ENCODE peak calls at places on chromosomes 4 and X, in eight cellular contexts. J is left ventricle myocardium inferior, Z is cardiac muscle cell, P is thoracic aorta, G is upper lobe of left lung, S is upper lobe of right lung, O is OCI-LY7, A is fibroblast of lung. Y is an unnamed sample.

GRCh38 chr4:112183252-112183651 is 38.0 kb downstream of the FAM241A start:
- DNase-seq in O (no peak), G (no peak), S (no peak), Z (peak; percentile 71), P (no peak), J (no peak), A (peak; percentile 35), Y (no peak)

GRCh38 chr4:173191623-173192041 is 23.0 kb downstream of the GALNT7 start:
- DNase-seq in S (no peak), A (peak; percentile 32), J (no peak), G (no peak), P (no peak), O (no peak), Z (no peak), Y (no peak)

GRCh38 chrX:74351760-74352159 is 47.8 kb downstream of the ZCCHC13 start:
- DNase-seq in J (no peak), S (no peak), A (no peak), O (no peak), G (no peak), P (no peak), Z (peak; percentile 15), Y (no peak)

GRCh38 chrX:41184312-41184711 is 99.1 kb downstream of the USP9X start:
- DNase-seq in G (no peak), J (no peak), P (no peak), O (peak; percentile 28), S (no peak), Z (no peak), A (no peak), Y (no peak)

GRCh38 chr4:173448557-173448918 is 49.6 kb upstream of the SCRG1 start:
- DNase-seq in P (no peak), J (no peak), G (no peak), S (no peak), O (no peak), Z (no peak), A (peak; percentile 85), Y (no peak)

GRCh38 chr4:26885912-26886274 is 25.3 kb downstream of the STIM2 start:
- DNase-seq in O (peak; percentile 88), S (no peak), J (no peak), Z (no peak), A (no peak), G (peak; percentile 59), P (no peak), Y (no peak)

GRCh38 chrX:136656596-136656995 is 8.6 kb downstream of the CD40LG start:
- DNase-seq in Z (no peak), G (no peak), S (no peak), O (no peak), J (no peak), P (no peak), A (no peak), Y (no peak)

GRCh38 chr4:5278213-5278612 is 226.9 kb downstream of the STK32B start:
- DNase-seq in A (no peak), J (no peak), S (no peak), O (no peak), Z (no peak), G (no peak), P (no peak), Y (no peak)

GRCh38 chrX:34880656-34881055 is 61.9 kb upstream of the FAM47B start:
- DNase-seq in P (no peak), Z (peak; percentile 37), G (no peak), O (no peak), J (no peak), S (no peak), A (peak; percentile 37), Y (peak; percentile 54)

GRCh38 chr4:153611679-153612078 is 72.4 kb upstream of the TLR2 start:
- DNase-seq in G (no peak), A (peak; percentile 56), J (no peak), S (no peak), P (no peak), O (no peak), Z (peak; percentile 49), Y (no peak)

GRCh38 chr4:101282076-101282844 is 65.1 kb downstream of the PPP3CA start:
- DNase-seq in P (no peak), J (no peak), O (no peak), G (peak; percentile 34), S (no peak), A (no peak), Z (no peak), Y (no peak)

GRCh38 chrX:124433186-124433585 is 86.8 kb downstream of the SH2D1A start:
- DNase-seq in J (no peak), Z (no peak), O (no peak), S (no peak), G (no peak), A (no peak), P (no peak), Y (no peak)

GRCh38 chr4:87270144-87270543 is 49.7 kb upstream of the KLHL8 start:
- DNase-seq in S (no peak), J (no peak), A (peak; percentile 70), G (no peak), Z (peak; percentile 75), P (no peak), O (peak; percentile 5), Y (no peak)

GRCh38 chr4:7871356-7871755 is 68.3 kb downstream of the AFAP1 start:
- DNase-seq in J (no peak), O (no peak), P (no peak), A (no peak), G (no peak), Z (no peak), S (no peak), Y (no peak)

GRCh38 chrX:134999469-134999868 is 8.7 kb downstream of the SMIM10 start:
- DNase-seq in S (no peak), O (peak; percentile 15), A (peak; percentile 83), Z (peak; percentile 71), G (no peak), P (no peak), J (no peak), Y (no peak)

GRCh38 chrX:133645977-133646750 is 230.9 kb upstream of the GPC4 start:
- DNase-seq in G (no peak), Z (peak; percentile 91), J (no peak), A (peak; percentile 88), P (no peak), O (no peak), S (no peak), Y (no peak)

GRCh38 chrX:98448524-98448923 is 1564.8 kb downstream of the RPA4 start:
- DNase-seq in Z (no peak), A (no peak), O (no peak), S (no peak), J (no peak), G (no peak), P (no peak), Y (no peak)

GRCh38 chr4:152273343-152273742 is 262.5 kb downstream of the FBXW7 start:
- DNase-seq in Z (no peak), S (no peak), G (no peak), O (no peak), P (no peak), A (no peak), J (no peak), Y (peak; percentile 45)

GRCh38 chr4:22465996-22466395 is 49.9 kb downstream of the ADGRA3 start:
- DNase-seq in O (no peak), S (no peak), G (no peak), P (no peak), J (no peak), A (no peak), Z (no peak), Y (no peak)

GRCh38 chrX:41333744-41333993 is 293 bp upstream of the DDX3X start:
- DNase-seq in S (no peak), P (peak; percentile 5), O (peak; percentile 90), Z (peak; percentile 88), J (no peak), A (peak; percentile 92), G (peak; percentile 71), Y (no peak)

GRCh38 chr4:6720202-6720699 is 4.3 kb downstream of the BLOC1S4 start:
- DNase-seq in O (peak; percentile 75), A (peak; percentile 72), Z (peak; percentile 80), P (no peak), S (peak; percentile 92), J (peak; percentile 83), G (peak; percentile 74), Y (no peak)

GRCh38 chr4:168654206-168655174 is 157.6 kb downstream of the PALLD start:
- DNase-seq in A (no peak), G (peak; percentile 45), O (no peak), S (no peak), P (no peak), Z (no peak), J (no peak), Y (no peak)
- H3K4me1 ChIP-seq in A (peaks cover 3% of the 10 kb centered on the region), G (no peaks in the 10 kb centered on the region), O (no peaks in the 10 kb centered on the region), S (no peaks in the 10 kb centered on the region), P (peaks cover 9% of the 10 kb centered on the region), Z (peaks cover 9% of the 10 kb centered on the region), J (peaks cover 36% of the 10 kb centered on the region), Y (peaks cover 31% of the 10 kb centered on the region)

GRCh38 chr4:159758061-159758460 is 655.2 kb downstream of the RAPGEF2 start:
- DNase-seq in S (no peak), O (no peak), A (no peak), Z (no peak), G (no peak), P (no peak), J (no peak), Y (no peak)

GRCh38 chr4:159762672-159763071 is 659.8 kb downstream of the RAPGEF2 start:
- DNase-seq in P (no peak), Z (no peak), S (no peak), J (no peak), G (no peak), O (no peak), A (no peak), Y (no peak)

GRCh38 chr4:159757471-159757870 is 654.6 kb downstream of the RAPGEF2 start:
- DNase-seq in G (no peak), Z (no peak), J (no peak), A (no peak), P (no peak), S (no peak), O (no peak), Y (no peak)
- H3K4me1 ChIP-seq in G (no peaks in the 10 kb centered on the region), Z (no peaks in the 10 kb centered on the region), J (no peaks in the 10 kb centered on the region), A (no peaks in the 10 kb centered on the region), P (no peaks in the 10 kb centered on the region), S (no peaks in the 10 kb centered on the region), O (no peaks in the 10 kb centered on the region), Y (no peaks in the 10 kb centered on the region)

GRCh38 chrX:40008841-40009461 is 88.8 kb downstream of the BCOR start:
- DNase-seq in G (peak; percentile 34), Z (peak; percentile 41), P (no peak), J (peak; percentile 64), O (no peak), S (peak; percentile 69), A (peak; percentile 25), Y (no peak)

GRCh38 chrX:40011483-40012038 is 86.2 kb downstream of the BCOR start:
- DNase-seq in J (no peak), Z (no peak), S (no peak), O (no peak), A (no peak), G (no peak), P (no peak), Y (no peak)

GRCh38 chrX:40010550-40011364 is 87.0 kb downstream of the BCOR start:
- DNase-seq in J (no peak), O (no peak), G (no peak), A (no peak), S (no peak), Z (no peak), P (no peak), Y (no peak)

GRCh38 chrX:40009462-40009851 is 88.3 kb downstream of the BCOR start:
- DNase-seq in A (no peak), J (peak; percentile 15), P (no peak), O (no peak), Z (no peak), S (no peak), G (no peak), Y (no peak)

GRCh38 chrX:40009890-40010289 is 87.9 kb downstream of the BCOR start:
- DNase-seq in J (no peak), P (no peak), O (no peak), A (no peak), S (no peak), Z (no peak), G (no peak), Y (no peak)
- H3K4me1 ChIP-seq in J (peaks cover 40% of the 10 kb centered on the region), P (peaks cover 5% of the 10 kb centered on the region), O (peaks cover 29% of the 10 kb centered on the region), A (peaks cover 12% of the 10 kb centered on the region), S (peaks cover 15% of the 10 kb centered on the region), Z (peaks cover 13% of the 10 kb centered on the region), G (peaks cover 80% of the 10 kb centered on the region), Y (peaks cover 6% of the 10 kb centered on the region)

GRCh38 chr4:185395956-185396723 is 416 bp upstream of the LRP2BP start:
- DNase-seq in J (peak; percentile 97), A (peak; percentile 97), P (peak; percentile 80), Z (peak; percentile 99), S (peak; percentile 98), G (peak; percentile 96), O (peak; percentile 97), Y (peak; percentile 70)
- H3K4me1 ChIP-seq in J (peaks cover 58% of the 10 kb centered on the region), A (peaks cover 6% of the 10 kb centered on the region), P (peaks cover 9% of the 10 kb centered on the region), Z (peaks cover 14% of the 10 kb centered on the region), S (peaks cover 12% of the 10 kb centered on the region), G (peaks cover 27% of the 10 kb centered on the region), O (peaks cover 58% of the 10 kb centered on the region), Y (peaks cover 19% of the 10 kb centered on the region)

Y was measured in keratinocyte.